ENCODE peak calls at places on chromosomes 13 and 19, in five cellular contexts. B is HepG2, Y is SK-N-SH, O is esophagus muscularis mucosa, C is stomach. M is an unnamed sample.

GRCh38 chr19:40778865-40779284 is 828 bp downstream of the RAB4B start:
- DNase-seq in B (peak), Y (no peak), O (no peak), C (no peak), M (no peak)

GRCh38 chr19:33246729-33247440 is 21.2 kb upstream of the SLC7A10 start:
- DNase-seq in B (no peak), Y (peak), O (no peak), C (no peak), M (no peak)

GRCh38 chr19:4567584-4568071 is 8.1 kb upstream of the SEMA6B start:
- DNase-seq in B (peak), Y (peak), O (no peak), C (peak), M (no peak)

GRCh38 chr13:57557979-57558529 is 73.5 kb upstream of the PCDH17 start:
- DNase-seq in B (peak), Y (peak), O (no peak), C (no peak), M (no peak)

GRCh38 chr19:42277821-42278809 is 9.1 kb downstream of the CIC start:
- DNase-seq in B (no peak), Y (peak), O (no peak), C (no peak), M (peak)

GRCh38 chr13:106499905-106500304 is 35.6 kb downstream of the EFNB2 start:
- DNase-seq in B (no peak), Y (no peak), O (no peak), C (no peak), M (no peak)

GRCh38 chr19:39192846-39193245 is 3.9 kb upstream of the NCCRP1 start:
- DNase-seq in B (no peak), Y (peak), O (no peak), C (no peak), M (no peak)

GRCh38 chr13:43664700-43665191 is 122.0 kb downstream of the ENOX1 start:
- DNase-seq in B (no peak), Y (no peak), O (no peak), C (peak), M (peak)

GRCh38 chr13:49711218-49711863 is 20.1 kb upstream of the EBPL start:
- DNase-seq in B (peak), Y (no peak), O (no peak), C (no peak), M (no peak)

GRCh38 chr13:110348309-110348625 is 41.2 kb downstream of the COL4A2 start:
- DNase-seq in B (no peak), Y (no peak), O (no peak), C (no peak), M (no peak)

GRCh38 chr13:98629055-98629454 is 52.1 kb upstream of the STK24 start:
- DNase-seq in B (no peak), Y (no peak), O (no peak), C (no peak), M (no peak)

GRCh38 chr19:43591904-43592772 is 3.8 kb downstream of the IRGQ start:
- DNase-seq in B (no peak), Y (no peak), O (no peak), C (no peak), M (no peak)

GRCh38 chr13:31172001-31172400 is 10.3 kb upstream of the HSPH1 start:
- DNase-seq in B (no peak), Y (no peak), O (no peak), C (no peak), M (no peak)

GRCh38 chr19:12872941-12873890 is 8.0 kb downstream of the DNASE2 start:
- DNase-seq in B (peak), Y (peak), O (no peak), C (peak), M (no peak)

GRCh38 chr19:14183741-14184395 is 22.1 kb downstream of the ADGRL1 start:
- DNase-seq in B (no peak), Y (peak), O (no peak), C (no peak), M (no peak)

GRCh38 chr13:42495256-42495655 is 78.7 kb upstream of the TNFSF11 start:
- DNase-seq in B (no peak), Y (no peak), O (no peak), C (no peak), M (no peak)

GRCh38 chr19:13839193-13839937 is 37.6 kb upstream of the NANOS3 start:
- DNase-seq in B (no peak), Y (peak), O (peak), C (peak), M (peak)

GRCh38 chr13:19782049-19782726 is 557 bp downstream of the PSPC1 start:
- DNase-seq in B (no peak), Y (peak), O (peak), C (peak), M (peak)

GRCh38 chr19:4717191-4717965 is 6.3 kb downstream of the DPP9 start:
- DNase-seq in B (peak), Y (peak), O (no peak), C (no peak), M (no peak)

GRCh38 chr19:33206261-33207039 is 12.3 kb downstream of the LRP3 start:
- DNase-seq in B (no peak), Y (peak), O (no peak), C (no peak), M (no peak)

GRCh38 chr13:96450635-96451034 is 360.7 kb downstream of the HS6ST3 start:
- DNase-seq in B (no peak), Y (no peak), O (no peak), C (no peak), M (no peak)

GRCh38 chr13:31198524-31198923 is 1.3 kb upstream of the B3GLCT start:
- DNase-seq in B (no peak), Y (no peak), O (no peak), C (no peak), M (no peak)

GRCh38 chr19:47110521-47111080 is 3.0 kb downstream of the ZC3H4 start:
- DNase-seq in B (no peak), Y (no peak), O (no peak), C (no peak), M (no peak)

GRCh38 chr19:47109177-47109540 is 4.4 kb downstream of the ZC3H4 start:
- DNase-seq in B (no peak), Y (no peak), O (no peak), C (no peak), M (no peak)

GRCh38 chr19:47107953-47108746 is 5.4 kb downstream of the ZC3H4 start:
- DNase-seq in B (no peak), Y (no peak), O (no peak), C (no peak), M (no peak)

GRCh38 chr19:47111081-47111589 is 2.4 kb downstream of the ZC3H4 start:
- DNase-seq in B (no peak), Y (peak), O (no peak), C (peak), M (peak)

DNA sequence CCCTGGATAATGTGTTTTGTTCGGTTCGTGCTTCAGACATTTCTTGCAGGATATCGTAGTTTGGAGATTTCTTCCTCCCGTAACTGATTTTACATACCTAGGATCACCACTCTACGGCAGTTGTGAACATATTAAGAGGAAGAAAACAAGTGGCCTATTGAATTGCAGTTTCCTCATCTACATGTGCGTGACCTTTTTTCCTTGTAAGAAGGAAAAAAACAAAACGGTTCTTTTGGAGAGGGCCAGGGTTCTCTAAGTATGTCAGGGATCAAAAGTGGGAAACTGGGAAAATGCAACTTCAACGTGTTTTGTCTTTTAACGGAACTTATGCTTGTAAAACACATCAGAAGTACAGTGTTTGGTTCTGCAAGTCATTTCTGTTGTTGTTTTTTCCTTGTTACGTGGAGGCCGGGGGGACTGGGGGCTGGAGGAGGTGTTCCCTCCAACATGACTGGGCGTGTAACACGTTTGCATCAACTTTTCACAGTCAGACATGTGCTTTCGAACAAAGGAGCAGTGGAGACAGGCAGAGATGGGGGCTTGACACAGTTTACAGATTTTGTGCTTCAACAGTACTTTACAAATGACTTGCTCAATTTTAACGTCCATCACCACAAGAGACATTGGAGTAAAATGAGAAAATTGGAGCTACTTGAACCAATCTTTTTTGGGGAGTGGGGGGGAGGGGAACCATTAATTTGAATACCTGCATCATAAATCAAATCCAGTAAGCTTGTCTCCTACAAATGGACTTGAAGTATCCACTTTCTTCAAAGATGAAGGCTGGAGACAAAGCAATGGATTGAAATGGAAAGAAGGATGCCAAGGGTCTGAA is 3.8 kb downstream of the ZC3H4 start:
- DNase-seq in B (no peak), Y (no peak), O (no peak), C (no peak), M (no peak)
- TF ChIP-seq POLR2AphosphoS5 in B (peak), Y (peak), O (peak), C (no peak), M (no peak)

GRCh38 chr13:77337159-77337558 is 10.3 kb upstream of the MYCBP2 start:
- DNase-seq in B (no peak), Y (no peak), O (no peak), C (no peak), M (no peak)
- TF ChIP-seq EP300 in B (no peak), Y (no peak), O (no peak), C (no peak), M (no peak)

GRCh38 chr19:3357362-3357730 is 9.0 kb upstream of the NFIC start:
- DNase-seq in B (no peak), Y (no peak), O (no peak), C (no peak), M (no peak)

GRCh38 chr19:3358392-3358918 is 7.9 kb upstream of the NFIC start:
- DNase-seq in B (no peak), Y (peak), O (no peak), C (no peak), M (peak)

GRCh38 chr19:3356805-3357204 is 9.6 kb upstream of the NFIC start:
- DNase-seq in B (no peak), Y (no peak), O (no peak), C (no peak), M (no peak)

GRCh38 chr19:3358919-3359849 is 7.2 kb upstream of the NFIC start:
- DNase-seq in B (no peak), Y (peak), O (no peak), C (peak), M (peak)

DNA sequence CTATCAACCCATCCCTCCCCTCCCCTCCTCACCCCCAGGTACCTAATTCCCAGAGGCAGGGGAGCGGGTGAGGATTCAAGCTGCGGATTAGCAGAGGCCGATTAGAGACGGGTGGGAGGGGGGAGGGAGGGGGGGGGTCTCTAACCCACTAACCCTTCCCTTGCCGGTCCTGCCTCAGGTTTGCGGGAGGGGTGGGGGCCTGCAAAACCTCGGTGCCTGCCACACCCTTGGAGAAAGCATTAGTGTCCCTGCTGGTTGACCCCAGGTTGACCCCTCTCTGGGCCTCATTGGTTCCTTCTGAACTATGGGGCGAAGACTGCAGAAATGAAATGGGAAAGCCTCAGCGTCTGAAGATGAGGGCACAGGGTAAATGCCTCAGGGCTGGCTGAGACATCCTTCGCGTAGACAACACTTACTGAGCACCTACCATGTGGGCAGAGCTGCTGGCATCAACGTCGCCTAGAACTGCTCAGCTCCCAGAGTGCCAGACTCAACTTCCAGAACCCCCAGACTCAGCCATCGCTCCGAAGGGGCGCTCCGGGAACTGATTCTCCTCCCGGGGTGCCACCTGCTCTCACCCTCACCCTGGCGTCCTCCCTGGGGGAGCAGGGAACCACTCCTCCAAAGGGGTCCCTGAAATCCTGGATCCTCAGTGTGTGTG is 8.5 kb upstream of the NFIC start:
- DNase-seq in B (no peak), Y (no peak), O (no peak), C (no peak), M (peak)
- TF ChIP-seq POLR2AphosphoS5 in B (no peak), Y (no peak), O (peak), C (no peak), M (peak)

GRCh38 chr13:51924756-51925544 is 63.2 kb downstream of the CCDC70 start:
- DNase-seq in B (no peak), Y (no peak), O (no peak), C (no peak), M (no peak)

GRCh38 chr13:51921790-51922740 is 60.3 kb downstream of the CCDC70 start:
- DNase-seq in B (no peak), Y (no peak), O (no peak), C (no peak), M (no peak)

GRCh38 chr13:51923983-51924539 is 62.3 kb downstream of the CCDC70 start:
- DNase-seq in B (peak), Y (peak), O (no peak), C (peak), M (no peak)

GRCh38 chr13:51920786-51921185 is 59.0 kb downstream of the CCDC70 start:
- DNase-seq in B (no peak), Y (no peak), O (no peak), C (no peak), M (no peak)

GRCh38 chr13:51922771-51923480 is 61.2 kb downstream of the CCDC70 start:
- DNase-seq in B (no peak), Y (no peak), O (no peak), C (no peak), M (no peak)
- TF ChIP-seq EP300 in B (no peak), Y (no peak), O (no peak), C (no peak), M (no peak)

DNA sequence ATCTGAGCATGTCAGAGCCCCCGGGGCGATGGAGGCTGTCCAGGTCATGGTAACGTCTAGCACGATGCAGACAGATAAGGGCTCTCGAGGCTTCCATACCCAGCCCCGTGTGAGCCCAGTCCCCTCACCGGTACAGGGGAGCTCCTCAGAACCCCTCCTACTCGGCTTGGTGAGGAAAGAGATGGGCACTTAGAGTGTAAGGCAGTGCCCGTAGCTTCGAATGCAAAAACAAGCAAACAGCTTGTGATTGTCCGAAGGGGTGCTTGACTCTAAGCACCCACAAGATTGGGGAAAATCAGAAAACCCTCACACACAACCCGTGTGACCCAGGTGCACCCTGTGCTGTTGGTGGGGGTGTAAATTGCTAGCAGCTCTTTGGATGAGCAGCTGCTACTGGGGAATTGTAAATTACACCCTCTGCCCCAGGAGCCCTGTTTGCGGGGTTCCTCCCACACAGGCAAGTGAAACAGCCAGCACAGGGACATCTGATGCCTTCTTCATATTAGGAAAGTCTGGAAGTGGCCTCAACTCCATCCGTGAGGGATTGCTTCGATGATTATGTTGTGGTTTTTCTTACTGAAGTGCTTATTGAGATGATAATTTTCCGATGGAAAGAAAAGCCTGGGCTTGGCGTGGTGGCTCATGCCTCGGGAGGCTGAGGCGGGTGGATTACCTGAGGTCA is 920 bp upstream of the PSPN start:
- DNase-seq in B (no peak), Y (no peak), O (no peak), C (no peak), M (no peak)
- TF ChIP-seq POLR2AphosphoS5 in B (no peak), Y (peak), O (no peak), C (no peak), M (no peak)

GRCh38 chr19:8630796-8631424 is 477 bp downstream of the NFILZ start:
- DNase-seq in B (no peak), Y (no peak), O (no peak), C (no peak), M (no peak)
- TF ChIP-seq EP300 in B (no peak), Y (no peak), O (no peak), C (no peak), M (no peak)

DNA sequence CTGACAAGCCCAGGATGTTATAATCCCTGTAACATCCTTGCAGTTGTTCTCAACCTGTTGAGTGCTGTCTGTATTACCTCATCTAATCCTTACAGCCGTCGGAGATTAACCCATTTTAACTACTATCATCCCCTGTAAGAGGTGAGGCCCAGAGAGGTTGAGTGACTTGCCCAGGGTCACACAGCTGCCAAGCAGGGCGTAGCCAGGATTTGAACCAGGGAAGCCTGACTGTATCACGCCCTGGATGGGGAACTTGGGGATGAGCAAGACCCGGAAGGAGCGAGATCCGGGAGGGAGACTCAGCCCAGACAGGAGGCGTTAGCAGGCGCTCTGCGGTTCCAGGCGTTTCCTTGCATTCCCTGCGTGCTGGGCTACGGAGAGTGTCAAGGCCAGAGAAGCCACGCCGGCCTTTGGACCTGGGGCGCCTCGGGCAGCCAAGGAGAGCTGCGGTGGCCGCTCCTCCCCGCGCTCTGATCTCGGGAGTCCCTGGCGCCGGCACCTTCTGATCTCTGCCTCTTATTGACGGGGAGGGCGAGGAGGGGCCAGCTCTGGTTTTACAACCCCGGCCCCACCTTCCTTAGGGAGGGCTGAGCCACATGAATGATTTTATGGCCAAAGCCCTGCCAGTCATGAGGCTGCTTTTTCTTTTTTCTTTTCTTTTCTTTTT is 6.2 kb downstream of the SULT2B1 start:
- DNase-seq in B (peak), Y (no peak), O (no peak), C (peak), M (no peak)
- TF ChIP-seq POLR2AphosphoS5 in B (no peak), Y (no peak), O (no peak), C (peak), M (no peak)